ENCODE peak calls at places on chromosomes 4 and X, in four cellular contexts. Q is GM12878, F is HepG2, V is K562. L is an unnamed sample.

GRCh38 chrX:21943460-21944135 is 3.1 kb downstream of the SMS start:
- DNase-seq in Q (no peak), F (no peak), V (no peak), L (no peak)

GRCh38 chr4:77040265-77040664 is 35.5 kb downstream of the CCNI start:
- DNase-seq in Q (no peak), F (no peak), V (no peak), L (no peak)

GRCh38 chr4:86300516-86300915 is 59.3 kb downstream of the MAPK10 start:
- DNase-seq in Q (no peak), F (no peak), V (no peak), L (no peak)

GRCh38 chr4:38591617-38592337 is 72.2 kb upstream of the KLF3 start:
- DNase-seq in Q (no peak), F (no peak), V (no peak), L (no peak)

GRCh38 chrX:1614927-1615326 is at the start of gene ASMT:
- DNase-seq in Q (no peak), F (no peak), V (no peak), L (no peak)

GRCh38 chr4:128286474-128287158 is 997 bp downstream of the PGRMC2 start:
- DNase-seq in Q (no peak), F (peak), V (peak), L (peak)

GRCh38 chrX:103356023-103356798 is at the start of gene TCEAL9:
- DNase-seq in Q (no peak), F (peak), V (peak), L (no peak)

GRCh38 chr4:8599657-8600056 is 7.1 kb downstream of the CPZ start:
- DNase-seq in Q (no peak), F (no peak), V (peak), L (no peak)

GRCh38 chrX:140274761-140275525 is 229.9 kb downstream of the SOX3 start:
- DNase-seq in Q (no peak), F (no peak), V (no peak), L (no peak)

GRCh38 chr4:67684839-67685531 is 16.0 kb downstream of the UBA6 start:
- DNase-seq in Q (no peak), F (no peak), V (no peak), L (no peak)

GRCh38 chrX:17635231-17635630 is 102.1 kb upstream of the SCML1 start:
- DNase-seq in Q (no peak), F (no peak), V (no peak), L (no peak)

GRCh38 chrX:132737743-132738142 is 220.7 kb downstream of the HS6ST2 start:
- DNase-seq in Q (no peak), F (no peak), V (no peak), L (peak)

GRCh38 chr4:97367878-97368277 is 775.4 kb downstream of the STPG2 start:
- DNase-seq in Q (no peak), F (no peak), V (no peak), L (no peak)

GRCh38 chr4:140187316-140187695 is 33.3 kb upstream of the MAML3 start:
- DNase-seq in Q (no peak), F (no peak), V (no peak), L (no peak)

GRCh38 chr4:109729155-109729562 is 711 bp downstream of the PLA2G12A start:
- DNase-seq in Q (no peak), F (no peak), V (peak), L (peak)

GRCh38 chr4:62912531-62912930 is 1496.7 kb downstream of the TECRL start:
- DNase-seq in Q (no peak), F (peak), V (no peak), L (no peak)

GRCh38 chr4:140037353-140038030 is 116.5 kb downstream of the MAML3 start:
- DNase-seq in Q (no peak), F (peak), V (no peak), L (no peak)

GRCh38 chr4:149961876-149962597 is 116.2 kb upstream of the DCLK2 start:
- DNase-seq in Q (no peak), F (no peak), V (no peak), L (no peak)

GRCh38 chr4:77193511-77194236 is 36.7 kb downstream of the CCNG2 start:
- DNase-seq in Q (peak), F (no peak), V (peak), L (peak)

GRCh38 chr4:189185810-189186432 is 754.8 kb upstream of the FRG1 start:
- DNase-seq in Q (no peak), F (no peak), V (no peak), L (no peak)

GRCh38 chr4:79334783-79335182 is 8.9 kb upstream of the NAA11 start:
- DNase-seq in Q (no peak), F (no peak), V (no peak), L (no peak)

GRCh38 chr4:109870061-109870460 is 22.2 kb downstream of the LRIT3 start:
- DNase-seq in Q (no peak), F (no peak), V (no peak), L (no peak)

GRCh38 chr4:120070191-120070590 is 3.5 kb upstream of the MAD2L1 start:
- DNase-seq in Q (no peak), F (no peak), V (no peak), L (no peak)

GRCh38 chrX:1606476-1606875 is 8.4 kb upstream of the ASMT start:
- DNase-seq in Q (no peak), F (no peak), V (no peak), L (no peak)

GRCh38 chrX:19121466-19121865 is 802 bp downstream of the ADGRG2 start:
- DNase-seq in Q (no peak), F (no peak), V (no peak), L (no peak)

GRCh38 chrX:111095974-111096870 is at the start of gene PAK3:
- DNase-seq in Q (no peak), F (no peak), V (no peak), L (no peak)

GRCh38 chr4:184902550-184902949 is 76.8 kb upstream of the ACSL1 start:
- DNase-seq in Q (no peak), F (no peak), V (no peak), L (no peak)

GRCh38 chr4:8540072-8540471 is 40.1 kb upstream of the GPR78 start:
- DNase-seq in Q (peak), F (no peak), V (no peak), L (no peak)

GRCh38 chrX:39857780-39858179 is 240.0 kb downstream of the BCOR start:
- DNase-seq in Q (no peak), F (no peak), V (peak), L (no peak)

GRCh38 chrX:31506360-31506759 is 434.5 kb upstream of the FTHL17 start:
- DNase-seq in Q (no peak), F (no peak), V (no peak), L (no peak)

DNA sequence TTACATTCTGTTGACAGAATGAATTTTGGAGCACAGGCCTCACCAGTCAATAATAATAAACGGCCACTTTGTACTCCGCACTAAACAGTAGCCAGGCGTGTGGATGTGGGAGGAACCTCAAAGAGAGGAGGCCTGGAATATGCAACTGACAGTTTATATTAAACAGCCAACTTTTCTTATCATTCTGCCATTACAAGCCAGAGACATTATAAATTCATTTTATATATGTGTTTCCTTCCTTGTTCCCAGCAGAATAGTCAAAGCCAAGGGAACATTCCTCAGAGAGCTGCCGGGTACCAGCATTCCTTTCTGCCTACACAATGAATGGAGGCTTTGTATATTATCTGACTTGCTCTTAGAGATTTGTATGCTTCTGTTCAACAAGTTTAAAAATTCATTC is 436.5 kb upstream of the FTHL17 start:
- DNase-seq in Q (no peak), F (peak), V (no peak), L (no peak)
- TF ChIP-seq POLR2AphosphoS5 in Q (no peak), F (no peak), V (no peak), L (no peak)

GRCh38 chr4:168908093-168908492 is 102.0 kb downstream of the CBR4 start:
- DNase-seq in Q (no peak), F (no peak), V (no peak), L (no peak)
- TF ChIP-seq POLR2AphosphoS5 in Q (no peak), F (no peak), V (no peak), L (no peak)

DNA sequence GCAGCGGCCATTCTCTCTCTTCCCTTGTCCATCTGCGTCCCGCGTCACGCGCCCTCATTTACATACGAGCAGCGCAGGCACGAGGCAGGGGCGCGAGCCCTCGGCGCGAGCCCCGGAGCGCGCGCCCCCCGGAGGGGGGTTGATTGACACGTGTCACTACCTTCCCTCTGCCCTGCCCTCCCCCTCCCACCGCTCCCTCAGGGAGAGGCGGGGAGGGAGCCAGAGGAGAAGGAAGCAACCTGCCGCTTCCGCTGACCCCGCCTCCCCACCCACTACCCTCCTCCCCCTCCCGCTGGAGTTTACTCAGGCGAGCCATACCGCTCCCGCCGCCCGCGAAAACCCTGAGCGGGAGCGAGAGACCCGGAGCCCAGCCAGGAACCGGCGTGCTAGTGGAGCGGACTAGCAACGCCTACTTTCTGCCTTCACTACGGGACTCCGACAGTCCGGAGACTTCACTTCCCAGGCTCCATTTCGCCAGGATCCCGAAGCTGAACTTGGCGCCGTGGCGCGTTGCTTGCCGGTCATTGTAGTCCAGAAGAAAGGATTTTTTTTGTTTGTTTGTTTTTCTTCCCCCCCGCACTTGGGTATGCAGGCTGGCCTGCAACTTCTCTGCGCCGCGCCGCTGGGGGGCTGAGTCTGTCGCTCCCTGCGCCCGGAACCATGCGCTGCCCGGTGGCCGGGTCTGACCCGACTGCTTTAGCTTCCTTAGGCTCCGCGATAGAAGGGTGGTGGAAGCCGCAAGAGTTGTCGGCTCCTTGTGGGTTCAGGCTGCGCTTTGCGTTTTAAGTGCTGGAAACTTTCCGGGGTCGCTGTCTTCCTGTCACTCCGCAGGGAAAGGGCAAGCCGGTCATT is at the start of gene LCORL:
- DNase-seq in Q (peak), F (peak), V (peak), L (peak)
- TF ChIP-seq POLR2AphosphoS5 in Q (no peak), F (peak), V (peak), L (peak)

DNA sequence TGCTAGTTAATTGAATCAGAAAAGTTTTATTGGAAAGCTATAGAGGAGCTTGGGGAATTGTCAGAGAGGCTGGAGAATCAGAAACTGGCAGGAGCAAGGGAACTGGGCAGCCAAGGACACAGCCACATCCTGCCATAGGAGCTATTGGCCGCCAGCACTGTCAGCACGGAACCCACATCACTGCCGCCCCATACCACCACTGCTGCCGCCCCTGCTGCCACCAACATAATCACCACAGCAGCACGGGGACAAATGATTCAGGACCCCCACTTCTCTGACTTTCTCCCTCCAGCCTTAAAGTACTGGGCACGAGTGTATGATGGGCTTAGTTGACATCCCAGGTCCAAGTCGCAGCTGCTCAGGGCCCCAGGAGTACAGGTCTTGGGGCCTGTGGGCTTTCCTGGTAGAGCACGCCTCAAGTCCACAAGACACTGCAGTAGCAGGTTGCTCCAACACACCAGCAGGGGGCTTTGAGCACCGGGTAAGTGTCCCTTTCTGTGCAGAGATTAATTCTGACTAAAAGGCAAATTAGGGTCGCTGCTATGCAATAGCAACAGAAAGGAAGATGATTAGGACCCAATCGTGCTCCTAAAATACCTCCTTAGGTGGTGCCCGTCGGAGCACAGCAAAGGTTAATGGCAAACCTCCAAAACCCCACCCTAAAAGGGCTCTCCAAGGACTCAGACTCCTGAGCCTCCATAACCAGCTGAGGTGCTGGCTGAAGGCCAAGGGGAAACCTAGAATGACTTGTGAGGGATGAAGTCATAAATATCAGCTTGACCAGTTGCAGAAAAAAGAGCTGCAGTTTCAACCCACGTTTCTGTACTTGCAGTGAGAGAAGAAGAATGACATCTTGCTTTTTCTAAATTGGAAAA is 6.8 kb downstream of the PJA1 start:
- DNase-seq in Q (no peak), F (peak), V (peak), L (peak)
- TF ChIP-seq POLR2AphosphoS5 in Q (no peak), F (no peak), V (no peak), L (no peak)

GRCh38 chr4:40843696-40844095 is 93.9 kb downstream of the NSUN7 start:
- DNase-seq in Q (no peak), F (no peak), V (no peak), L (peak)

GRCh38 chr4:40842725-40843401 is 93.1 kb downstream of the NSUN7 start:
- DNase-seq in Q (no peak), F (peak), V (no peak), L (no peak)

GRCh38 chr4:40840985-40841571 is 91.3 kb downstream of the NSUN7 start:
- DNase-seq in Q (peak), F (peak), V (peak), L (peak)

GRCh38 chr4:40840255-40840984 is 90.7 kb downstream of the NSUN7 start:
- DNase-seq in Q (peak), F (no peak), V (no peak), L (no peak)

GRCh38 chr4:40842318-40842717 is 92.6 kb downstream of the NSUN7 start:
- DNase-seq in Q (no peak), F (no peak), V (no peak), L (no peak)
- TF ChIP-seq POLR2AphosphoS5 in Q (no peak), F (no peak), V (no peak), L (no peak)

DNA sequence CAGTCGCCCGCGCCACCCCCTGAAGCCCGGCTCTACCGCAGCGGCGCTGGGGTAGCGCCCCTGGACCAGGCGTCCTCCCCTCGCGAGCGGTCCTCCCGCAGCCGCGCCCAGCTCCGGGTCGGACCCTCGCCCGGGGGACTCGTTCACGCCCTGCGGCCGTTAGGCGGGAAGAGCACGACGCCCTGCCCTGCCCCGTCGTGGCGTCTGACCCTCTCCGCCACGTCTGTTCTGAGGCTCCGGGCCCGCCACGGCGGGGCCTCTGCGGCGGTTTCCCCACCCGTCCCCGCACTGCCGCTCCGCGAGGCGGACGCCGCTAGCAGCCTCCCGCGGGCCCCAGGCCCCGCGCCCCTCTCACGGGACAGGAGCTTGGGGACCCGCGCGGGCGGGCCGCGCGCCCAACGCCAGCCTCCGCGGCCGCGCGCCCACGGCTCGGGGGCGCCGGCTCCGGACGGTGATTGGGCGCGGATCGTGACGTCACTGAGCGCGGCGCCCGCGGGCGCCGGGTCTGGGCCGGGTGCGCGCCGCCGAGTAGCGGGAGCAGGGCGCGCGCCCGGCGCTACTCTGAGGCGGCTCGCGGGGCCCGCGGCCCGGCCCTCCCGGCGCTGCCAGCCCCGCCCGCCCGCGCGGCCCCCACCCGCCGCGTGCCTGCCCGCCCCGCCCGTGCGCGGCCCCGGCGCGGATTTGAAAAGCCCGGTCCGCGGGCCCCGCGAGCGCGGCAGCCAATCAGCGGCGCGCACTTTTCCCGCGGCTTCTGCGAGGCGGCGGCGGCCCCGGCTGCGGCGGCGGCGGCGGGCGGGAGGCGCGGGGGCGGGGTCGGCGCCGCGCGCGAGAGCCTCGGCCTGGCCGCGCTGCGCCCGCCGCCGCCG is at the start of gene NSD2:
- DNase-seq in Q (no peak), F (peak), V (peak), L (peak)
- TF ChIP-seq POLR2AphosphoS5 in Q (peak), F (peak), V (peak), L (peak)

GRCh38 chr4:138953962-138954371 is 61.6 kb upstream of the NOCT start:
- DNase-seq in Q (no peak), F (no peak), V (no peak), L (peak)
- TF ChIP-seq POLR2AphosphoS5 in Q (no peak), F (no peak), V (no peak), L (no peak)

DNA sequence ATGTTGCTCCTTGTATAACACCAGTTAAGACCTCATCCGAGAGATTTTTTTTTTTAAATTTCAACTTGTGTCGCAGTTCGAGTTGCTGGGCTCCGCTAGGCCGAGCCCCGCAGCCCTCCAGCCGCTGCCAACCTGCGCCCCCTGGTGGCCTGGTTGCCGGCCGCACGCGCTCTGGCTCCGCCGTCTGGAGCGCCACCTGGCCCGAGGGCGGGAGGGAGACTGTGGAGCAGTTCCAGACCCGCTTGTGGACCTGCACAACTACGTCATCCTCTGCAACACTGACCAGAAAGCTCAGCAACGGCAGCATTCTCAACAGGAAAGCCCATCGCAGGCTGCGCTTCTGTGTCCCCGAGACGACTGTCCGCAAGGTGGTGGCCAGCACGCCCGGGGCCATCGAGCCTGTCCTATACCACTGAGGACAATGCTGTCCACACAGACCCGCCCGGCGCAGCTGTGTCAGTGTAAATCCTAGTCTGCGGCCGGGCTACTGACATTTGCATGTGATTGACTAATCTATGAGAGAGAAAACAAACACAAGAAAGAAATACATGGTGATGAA is 39.1 kb downstream of the ARL9 start:
- DNase-seq in Q (peak), F (peak), V (peak), L (peak)
- TF ChIP-seq POLR2AphosphoS5 in Q (no peak), F (no peak), V (no peak), L (no peak)

GRCh38 chrX:150205011-150205410 is 158.1 kb upstream of the MAMLD1 start:
- DNase-seq in Q (no peak), F (no peak), V (no peak), L (no peak)
- TF ChIP-seq POLR2AphosphoS5 in Q (no peak), F (no peak), V (no peak), L (no peak)

DNA sequence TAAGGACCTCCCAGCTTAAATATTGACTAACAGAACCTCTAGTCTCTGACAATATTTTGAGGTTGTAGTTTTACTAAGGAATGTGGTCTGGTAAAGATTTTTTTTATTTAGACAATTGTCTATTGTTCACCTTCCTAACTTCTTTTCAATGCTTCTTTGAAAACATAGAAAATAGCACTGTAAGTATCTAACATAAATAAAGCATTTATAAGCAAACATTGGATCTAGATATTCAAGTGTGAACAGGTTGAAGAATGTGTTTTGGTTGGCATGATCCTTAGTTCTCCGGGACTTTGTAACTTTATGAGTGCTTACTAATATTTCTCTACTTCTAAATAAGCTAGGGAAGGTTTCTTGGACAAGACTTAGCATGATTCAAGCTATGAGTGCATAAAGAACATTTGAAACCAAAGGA is 285.4 kb upstream of the ARSJ start:
- DNase-seq in Q (no peak), F (peak), V (no peak), L (no peak)
- TF ChIP-seq POLR2AphosphoS5 in Q (no peak), F (no peak), V (no peak), L (no peak)